ENCODE peak calls at places on chromosomes 1 and 21, in four cellular contexts. One of them, this sample, is unnamed.

GRCh38 chr1:31760422-31760900 is 3.7 kb downstream of the ADGRB2 start:
- ATAC-seq in K562: no peak
- ATAC-seq in activated naive CD4-positive, alpha-beta T cell treated with anti-CD3 and anti-CD28 coated beads, Interleukin-2, amount 50 U/mL, for 72 hours: peak; percentile 9
- ATAC-seq in sciatic nerve: peak; percentile 19
- ATAC-seq in this sample: peak; percentile 8

GRCh38 chr1:218336353-218336752 is 8.8 kb upstream of the TGFB2 start:
- ATAC-seq in sciatic nerve: no peak
- ATAC-seq in activated naive CD4-positive, alpha-beta T cell treated with anti-CD3 and anti-CD28 coated beads, Interleukin-2, amount 50 U/mL, for 72 hours: no peak
- ATAC-seq in K562: no peak
- ATAC-seq in this sample: no peak

GRCh38 chr1:150537732-150538684 is 11.2 kb upstream of the ADAMTSL4 start:
- ATAC-seq in activated naive CD4-positive, alpha-beta T cell treated with anti-CD3 and anti-CD28 coated beads, Interleukin-2, amount 50 U/mL, for 72 hours: no peak
- ATAC-seq in sciatic nerve: peak; percentile 50
- ATAC-seq in K562: peak; percentile 75
- ATAC-seq in this sample: peak; percentile 79

GRCh38 chr1:94741510-94741909 is 78.6 kb upstream of the SLC44A3 start:
- ATAC-seq in sciatic nerve: peak; percentile 10
- ATAC-seq in activated naive CD4-positive, alpha-beta T cell treated with anti-CD3 and anti-CD28 coated beads, Interleukin-2, amount 50 U/mL, for 72 hours: no peak
- ATAC-seq in K562: no peak
- ATAC-seq in this sample: no peak

GRCh38 chr1:101081496-101082282 is 56.1 kb upstream of the DPH5 start:
- ATAC-seq in K562: no peak
- ATAC-seq in activated naive CD4-positive, alpha-beta T cell treated with anti-CD3 and anti-CD28 coated beads, Interleukin-2, amount 50 U/mL, for 72 hours: peak; percentile 99
- ATAC-seq in sciatic nerve: no peak
- ATAC-seq in this sample: no peak

GRCh38 chr1:44072204-44072603 is 40.9 kb upstream of the SLC6A9 start:
- ATAC-seq in sciatic nerve: no peak
- ATAC-seq in K562: peak; percentile 54
- ATAC-seq in activated naive CD4-positive, alpha-beta T cell treated with anti-CD3 and anti-CD28 coated beads, Interleukin-2, amount 50 U/mL, for 72 hours: peak; percentile 44
- ATAC-seq in this sample: no peak

GRCh38 chr1:33986389-33987095 is 122.7 kb downstream of the HMGB4 start:
- ATAC-seq in activated naive CD4-positive, alpha-beta T cell treated with anti-CD3 and anti-CD28 coated beads, Interleukin-2, amount 50 U/mL, for 72 hours: no peak
- ATAC-seq in K562: no peak
- ATAC-seq in sciatic nerve: peak; percentile 93
- ATAC-seq in this sample: peak; percentile 81

GRCh38 chr1:17212487-17213121 is 7.7 kb downstream of the PADI1 start:
- ATAC-seq in K562: no peak
- ATAC-seq in activated naive CD4-positive, alpha-beta T cell treated with anti-CD3 and anti-CD28 coated beads, Interleukin-2, amount 50 U/mL, for 72 hours: peak; percentile 48
- ATAC-seq in sciatic nerve: no peak
- ATAC-seq in this sample: no peak

GRCh38 chr1:59178339-59178744 is 118.6 kb upstream of the FGGY start:
- ATAC-seq in activated naive CD4-positive, alpha-beta T cell treated with anti-CD3 and anti-CD28 coated beads, Interleukin-2, amount 50 U/mL, for 72 hours: no peak
- ATAC-seq in K562: no peak
- ATAC-seq in sciatic nerve: peak; percentile 95
- ATAC-seq in this sample: peak; percentile 72

GRCh38 chr1:23422313-23422877 is 2.2 kb downstream of the TCEA3 start:
- ATAC-seq in K562: peak; percentile 85
- ATAC-seq in sciatic nerve: peak; percentile 76
- ATAC-seq in activated naive CD4-positive, alpha-beta T cell treated with anti-CD3 and anti-CD28 coated beads, Interleukin-2, amount 50 U/mL, for 72 hours: peak; percentile 57
- ATAC-seq in this sample: peak; percentile 66

GRCh38 chr1:13965770-13966398 is 265.9 kb downstream of the PRDM2 start:
- ATAC-seq in sciatic nerve: peak; percentile 90
- ATAC-seq in K562: peak; percentile 88
- ATAC-seq in activated naive CD4-positive, alpha-beta T cell treated with anti-CD3 and anti-CD28 coated beads, Interleukin-2, amount 50 U/mL, for 72 hours: no peak
- ATAC-seq in this sample: peak; percentile 53

GRCh38 chr1:35371506-35371905 is 103.0 kb downstream of the ZMYM4 start:
- ATAC-seq in sciatic nerve: no peak
- ATAC-seq in K562: peak; percentile 57
- ATAC-seq in activated naive CD4-positive, alpha-beta T cell treated with anti-CD3 and anti-CD28 coated beads, Interleukin-2, amount 50 U/mL, for 72 hours: no peak
- ATAC-seq in this sample: no peak

GRCh38 chr1:117770981-117771531 is 158.4 kb downstream of the GDAP2 start:
- ATAC-seq in activated naive CD4-positive, alpha-beta T cell treated with anti-CD3 and anti-CD28 coated beads, Interleukin-2, amount 50 U/mL, for 72 hours: no peak
- ATAC-seq in sciatic nerve: no peak
- ATAC-seq in K562: no peak
- ATAC-seq in this sample: no peak

GRCh38 chr21:43919871-43920801 is 55.1 kb downstream of the AGPAT3 start:
- ATAC-seq in K562: no peak
- ATAC-seq in activated naive CD4-positive, alpha-beta T cell treated with anti-CD3 and anti-CD28 coated beads, Interleukin-2, amount 50 U/mL, for 72 hours: no peak
- ATAC-seq in sciatic nerve: no peak
- ATAC-seq in this sample: no peak

GRCh38 chr1:44511363-44511762 is 106.3 kb downstream of the RNF220 start:
- ATAC-seq in K562: no peak
- ATAC-seq in activated naive CD4-positive, alpha-beta T cell treated with anti-CD3 and anti-CD28 coated beads, Interleukin-2, amount 50 U/mL, for 72 hours: no peak
- ATAC-seq in sciatic nerve: no peak
- ATAC-seq in this sample: no peak

GRCh38 chr1:159960721-159961381 is 6.8 kb upstream of the SLAMF9 start:
- ATAC-seq in activated naive CD4-positive, alpha-beta T cell treated with anti-CD3 and anti-CD28 coated beads, Interleukin-2, amount 50 U/mL, for 72 hours: no peak
- ATAC-seq in sciatic nerve: peak; percentile 92
- ATAC-seq in K562: no peak
- ATAC-seq in this sample: peak; percentile 94

GRCh38 chr1:6025269-6026094 is 20.2 kb upstream of the KCNAB2 start:
- ATAC-seq in sciatic nerve: no peak
- ATAC-seq in K562: no peak
- ATAC-seq in activated naive CD4-positive, alpha-beta T cell treated with anti-CD3 and anti-CD28 coated beads, Interleukin-2, amount 50 U/mL, for 72 hours: no peak
- ATAC-seq in this sample: no peak

GRCh38 chr1:222257024-222257423 is 290.9 kb downstream of the HHIPL2 start:
- ATAC-seq in K562: no peak
- ATAC-seq in sciatic nerve: no peak
- ATAC-seq in activated naive CD4-positive, alpha-beta T cell treated with anti-CD3 and anti-CD28 coated beads, Interleukin-2, amount 50 U/mL, for 72 hours: no peak
- ATAC-seq in this sample: no peak

GRCh38 chr1:85452859-85453430 is 12.0 kb downstream of the DDAH1 start:
- ATAC-seq in K562: no peak
- ATAC-seq in sciatic nerve: no peak
- ATAC-seq in activated naive CD4-positive, alpha-beta T cell treated with anti-CD3 and anti-CD28 coated beads, Interleukin-2, amount 50 U/mL, for 72 hours: no peak
- ATAC-seq in this sample: no peak

GRCh38 chr1:171344473-171344820 is 30.5 kb downstream of the FMO4 start:
- ATAC-seq in activated naive CD4-positive, alpha-beta T cell treated with anti-CD3 and anti-CD28 coated beads, Interleukin-2, amount 50 U/mL, for 72 hours: no peak
- ATAC-seq in K562: no peak
- ATAC-seq in sciatic nerve: peak; percentile 88
- ATAC-seq in this sample: no peak

GRCh38 chr1:93597697-93598096 is 83.9 kb downstream of the BCAR3 start:
- ATAC-seq in activated naive CD4-positive, alpha-beta T cell treated with anti-CD3 and anti-CD28 coated beads, Interleukin-2, amount 50 U/mL, for 72 hours: no peak
- ATAC-seq in sciatic nerve: peak; percentile 37
- ATAC-seq in K562: no peak
- ATAC-seq in this sample: peak; percentile 71

GRCh38 chr1:170823120-170823519 is 112.2 kb upstream of the MROH9 start:
- ATAC-seq in K562: no peak
- ATAC-seq in sciatic nerve: no peak
- ATAC-seq in activated naive CD4-positive, alpha-beta T cell treated with anti-CD3 and anti-CD28 coated beads, Interleukin-2, amount 50 U/mL, for 72 hours: no peak
- ATAC-seq in this sample: no peak

GRCh38 chr1:151619489-151620093 is 7.7 kb downstream of the SNX27 start:
- ATAC-seq in activated naive CD4-positive, alpha-beta T cell treated with anti-CD3 and anti-CD28 coated beads, Interleukin-2, amount 50 U/mL, for 72 hours: peak; percentile 74
- ATAC-seq in K562: peak; percentile 66
- ATAC-seq in sciatic nerve: peak; percentile 38
- ATAC-seq in this sample: peak; percentile 41

GRCh38 chr21:41610042-41610839 is 102.3 kb upstream of the TMPRSS2 start:
- ATAC-seq in sciatic nerve: no peak
- ATAC-seq in activated naive CD4-positive, alpha-beta T cell treated with anti-CD3 and anti-CD28 coated beads, Interleukin-2, amount 50 U/mL, for 72 hours: peak; percentile 46
- ATAC-seq in K562: peak; percentile 89
- ATAC-seq in this sample: no peak

GRCh38 chr21:42062543-42063022 is 8.5 kb upstream of the UMODL1 start:
- ATAC-seq in sciatic nerve: peak; percentile 54
- ATAC-seq in K562: peak; percentile 22
- ATAC-seq in activated naive CD4-positive, alpha-beta T cell treated with anti-CD3 and anti-CD28 coated beads, Interleukin-2, amount 50 U/mL, for 72 hours: peak; percentile 69
- ATAC-seq in this sample: no peak

GRCh38 chr1:61472876-61473275 is 252.1 kb downstream of the TM2D1 start:
- ATAC-seq in activated naive CD4-positive, alpha-beta T cell treated with anti-CD3 and anti-CD28 coated beads, Interleukin-2, amount 50 U/mL, for 72 hours: no peak
- ATAC-seq in K562: no peak
- ATAC-seq in sciatic nerve: no peak
- ATAC-seq in this sample: no peak

GRCh38 chr1:171805395-171806115 is 24.1 kb downstream of the METTL13 start:
- ATAC-seq in sciatic nerve: peak; percentile 30
- ATAC-seq in K562: no peak
- ATAC-seq in activated naive CD4-positive, alpha-beta T cell treated with anti-CD3 and anti-CD28 coated beads, Interleukin-2, amount 50 U/mL, for 72 hours: peak; percentile 56
- ATAC-seq in this sample: no peak

This sample was measured in gastroesophageal sphincter.